ENCODE peak calls at places on chromosomes 3 and 15, in eight cellular contexts. H is HepG2, L is astrocyte of the spinal cord, E is sigmoid colon, K is left ventricle myocardium inferior, O is fibroblast of villous mesenchyme, Z is cardiac fibroblast, R is tibial artery. T is an unnamed sample.

GRCh38 chr15:33242165-33242564 is 47.7 kb upstream of the FMN1 start:
- DNase-seq in H (peak; percentile 10), L (peak; percentile 59), E (no peak), K (no peak), O (no peak), Z (peak; percentile 4), R (no peak), T (peak; percentile 43)

GRCh38 chr3:113241292-113242033 is 30.1 kb downstream of the BOC start:
- DNase-seq in H (no peak), L (peak; percentile 73), E (no peak), K (no peak), O (no peak), Z (no peak), R (no peak), T (peak; percentile 33)

GRCh38 chr3:53130179-53131135 is at the start of gene RFT1:
- DNase-seq in H (peak; percentile 93), L (peak; percentile 96), E (peak; percentile 99), K (peak; percentile 99), O (peak; percentile 98), Z (peak; percentile 97), R (peak; percentile 99), T (peak; percentile 93)

GRCh38 chr15:25060996-25061620 is 106.3 kb downstream of the SNRPN start:
- DNase-seq in H (no peak), L (no peak), E (no peak), K (no peak), O (no peak), Z (no peak), R (peak; percentile 38), T (no peak)

GRCh38 chr15:65303687-65304392 is 637 bp upstream of the RNU5B-1 start:
- DNase-seq in H (peak; percentile 50), L (peak; percentile 56), E (peak; percentile 88), K (peak; percentile 66), O (peak; percentile 52), Z (peak; percentile 68), R (peak; percentile 87), T (peak; percentile 57)

GRCh38 chr15:35540885-35541284 is 5.1 kb downstream of the DPH6 start:
- DNase-seq in H (no peak), L (peak; percentile 64), E (no peak), K (no peak), O (peak; percentile 79), Z (peak; percentile 56), R (no peak), T (peak; percentile 75)

GRCh38 chr3:69791111-69791510 is 51.8 kb downstream of the MITF start:
- DNase-seq in H (no peak), L (peak; percentile 59), E (peak; percentile 90), K (peak; percentile 72), O (peak; percentile 97), Z (peak; percentile 91), R (peak; percentile 90), T (peak; percentile 97)

GRCh38 chr15:36755341-36755740 is 175.9 kb downstream of the CDIN1 start:
- DNase-seq in H (no peak), L (no peak), E (no peak), K (no peak), O (no peak), Z (no peak), R (no peak), T (no peak)

GRCh38 chr3:11118181-11118682 is 36.1 kb upstream of the HRH1 start:
- DNase-seq in H (no peak), L (peak; percentile 77), E (no peak), K (no peak), O (no peak), Z (peak; percentile 71), R (no peak), T (peak; percentile 91)

GRCh38 chr15:67854358-67854757 is 14.5 kb upstream of the RNU6-1 start:
- DNase-seq in H (peak; percentile 72), L (no peak), E (no peak), K (no peak), O (no peak), Z (no peak), R (no peak), T (no peak)

GRCh38 chr3:188531210-188531609 is 377.3 kb downstream of the LPP start:
- DNase-seq in H (peak; percentile 31), L (peak; percentile 65), E (no peak), K (no peak), O (no peak), Z (peak; percentile 83), R (no peak), T (peak; percentile 71)

GRCh38 chr3:187978433-187979011 is 175.4 kb upstream of the LPP start:
- DNase-seq in H (no peak), L (no peak), E (no peak), K (no peak), O (peak; percentile 53), Z (no peak), R (no peak), T (peak; percentile 77)

GRCh38 chr3:133949438-133949837 is 53.8 kb upstream of the RAB6B start:
- DNase-seq in H (no peak), L (no peak), E (no peak), K (no peak), O (no peak), Z (peak; percentile 78), R (no peak), T (no peak)

GRCh38 chr3:2714856-2715255 is 395.3 kb downstream of the IL5RA start:
- DNase-seq in H (no peak), L (no peak), E (no peak), K (no peak), O (no peak), Z (no peak), R (no peak), T (no peak)

GRCh38 chr15:60790641-60791040 is 311.7 kb upstream of the ICE2 start:
- DNase-seq in H (no peak), L (no peak), E (no peak), K (no peak), O (no peak), Z (no peak), R (no peak), T (no peak)

GRCh38 chr3:90091557-90091956 is 984.1 kb downstream of the EPHA3 start:
- DNase-seq in H (peak; percentile 2), L (peak; percentile 56), E (peak; percentile 72), K (peak; percentile 14), O (peak; percentile 25), Z (peak; percentile 92), R (no peak), T (peak; percentile 58)

GRCh38 chr3:100540791-100541334 is 48.4 kb downstream of the TMEM45A start:
- DNase-seq in H (no peak), L (no peak), E (no peak), K (no peak), O (no peak), Z (no peak), R (no peak), T (no peak)

GRCh38 chr3:69997486-69998307 is 1.8 kb upstream of the SAMMSON start:
- DNase-seq in H (no peak), L (peak; percentile 13), E (no peak), K (no peak), O (peak; percentile 22), Z (peak; percentile 16), R (no peak), T (no peak)

GRCh38 chr15:38069001-38069400 is 134.6 kb downstream of the TMCO5A start:
- DNase-seq in H (no peak), L (peak; percentile 81), E (no peak), K (no peak), O (peak; percentile 83), Z (peak; percentile 72), R (no peak), T (peak; percentile 84)

GRCh38 chr3:195773956-195774537 is 37.7 kb downstream of the MUC4 start:
- DNase-seq in H (no peak), L (no peak), E (peak; percentile 46), K (no peak), O (no peak), Z (no peak), R (no peak), T (no peak)
- H3K4me3 ChIP-seq in H (no peak overlapping the region), L (no peak overlapping the region), E (no peak overlapping the region), K (no peak overlapping the region), O (no peak overlapping the region), Z (no peak overlapping the region), R (no peak overlapping the region), T (no peak overlapping the region)

DNA sequence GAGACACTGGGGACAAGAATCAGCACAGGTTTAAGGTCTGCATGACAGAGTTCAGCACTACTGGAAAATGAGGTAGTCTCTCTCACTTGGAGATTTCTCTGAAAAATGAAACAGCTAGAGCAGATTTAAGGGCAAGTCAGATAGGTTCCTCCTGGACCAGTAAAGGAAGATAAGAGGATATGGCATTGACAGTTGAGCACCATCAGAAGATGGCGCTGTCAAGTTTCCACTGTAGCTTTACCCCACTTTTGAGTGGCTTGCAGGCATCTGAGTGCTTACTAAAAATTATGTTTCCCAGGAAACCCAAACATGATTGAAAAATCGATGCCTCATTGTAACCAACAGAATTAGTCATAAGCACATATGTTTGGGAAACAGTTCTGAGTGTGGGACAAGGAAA is 407.2 kb upstream of the UBE2E2 start:
- DNase-seq in H (no peak), L (no peak), E (no peak), K (no peak), O (no peak), Z (no peak), R (no peak), T (peak; percentile 6)
- TF ChIP-seq CTCF in H (no peak), L (no peak), E (no peak), K (no peak), O (no peak), Z (no peak), R (no peak), T (no peak)

GRCh38 chr3:20041197-20041780 is 1.0 kb downstream of the KAT2B start:
- DNase-seq in H (peak; percentile 61), L (peak; percentile 56), E (peak; percentile 91), K (peak; percentile 94), O (peak; percentile 49), Z (peak; percentile 73), R (peak; percentile 94), T (peak; percentile 68)

GRCh38 chr3:20040476-20041196 is 390 bp downstream of the KAT2B start:
- DNase-seq in H (peak; percentile 27), L (peak; percentile 69), E (peak; percentile 91), K (peak; percentile 83), O (peak; percentile 83), Z (peak; percentile 78), R (peak; percentile 90), T (peak; percentile 65)

GRCh38 chr3:20043825-20044224 is 3.6 kb downstream of the KAT2B start:
- DNase-seq in H (no peak), L (no peak), E (no peak), K (no peak), O (no peak), Z (no peak), R (no peak), T (no peak)

GRCh38 chr3:20042331-20042730 is 2.1 kb downstream of the KAT2B start:
- DNase-seq in H (no peak), L (no peak), E (no peak), K (no peak), O (no peak), Z (no peak), R (no peak), T (no peak)

DNA sequence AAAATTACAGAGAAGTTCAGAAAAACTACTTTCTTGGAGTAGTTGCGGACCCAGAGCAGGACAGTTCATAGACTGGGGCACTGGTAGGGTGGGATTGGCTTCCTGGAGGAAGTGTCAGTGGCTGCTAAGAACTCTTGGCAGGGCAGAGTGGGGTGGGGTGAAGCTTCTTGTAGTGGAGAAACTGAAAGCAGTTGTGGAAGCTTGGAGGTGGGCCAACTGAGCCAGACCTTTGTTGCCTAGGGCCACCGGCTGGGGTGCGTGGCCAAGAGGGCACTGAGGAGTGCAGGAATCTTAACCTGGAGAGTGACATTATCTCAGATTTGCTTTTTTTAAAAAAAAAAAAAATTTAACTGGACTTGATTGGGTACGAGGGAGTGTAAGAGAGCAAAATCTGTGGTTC is 3.2 kb downstream of the KAT2B start:
- DNase-seq in H (no peak), L (no peak), E (peak; percentile 92), K (peak; percentile 89), O (peak; percentile 71), Z (peak; percentile 60), R (peak; percentile 89), T (peak; percentile 49)
- H3K4me3 ChIP-seq in H (no peak overlapping the region), L (no peak overlapping the region), E (peak overlapping the region; percentile 26), K (peak overlapping the region; percentile 52), O (peak overlapping the region; percentile 13), Z (no peak overlapping the region), R (peak overlapping the region; percentile 39), T (no peak overlapping the region)

GRCh38 chr15:99105516-99106341 is 849 bp downstream of the SYNM start:
- DNase-seq in H (no peak), L (peak; percentile 65), E (peak; percentile 79), K (peak; percentile 53), O (peak; percentile 69), Z (peak; percentile 61), R (peak; percentile 79), T (peak; percentile 61)
- TF ChIP-seq CTCF in H (peak; percentile 15), L (no peak), E (no peak), K (no peak), O (no peak), Z (no peak), R (no peak), T (no peak)